ENCODE peak calls at places on chromosomes 16 and 17, in six cellular contexts. One of them, this sample, is unnamed.

GRCh38 chr17:40714473-40714872 is 10.9 kb upstream of the KRT24 start:
- DNase-seq in omental fat pad: no peak
- DNase-seq in astrocyte of the cerebellum: no peak
- DNase-seq in cardiac muscle cell: no peak
- DNase-seq in activated B cell treated with CpG ODN at 0.5 μM for 24 hours: no peak
- DNase-seq in progenitor cell of endocrine pancreas: no peak
- DNase-seq in this sample: no peak

GRCh38 chr17:81200695-81201580 is 21.8 kb downstream of the CEP131 start:
- DNase-seq in omental fat pad: no peak
- DNase-seq in astrocyte of the cerebellum: peak; percentile 41
- DNase-seq in cardiac muscle cell: peak; percentile 81
- DNase-seq in activated B cell treated with CpG ODN at 0.5 μM for 24 hours: no peak
- DNase-seq in progenitor cell of endocrine pancreas: no peak
- DNase-seq in this sample: no peak

GRCh38 chr17:54007855-54008254 is 185.1 kb downstream of the KIF2B start:
- DNase-seq in omental fat pad: no peak
- DNase-seq in astrocyte of the cerebellum: no peak
- DNase-seq in cardiac muscle cell: no peak
- DNase-seq in activated B cell treated with CpG ODN at 0.5 μM for 24 hours: no peak
- DNase-seq in progenitor cell of endocrine pancreas: no peak
- DNase-seq in this sample: no peak

GRCh38 chr17:44968225-44969143 is at the start of gene C1QL1:
- DNase-seq in omental fat pad: peak; percentile 68
- DNase-seq in astrocyte of the cerebellum: peak; percentile 56
- DNase-seq in cardiac muscle cell: peak; percentile 95
- DNase-seq in activated B cell treated with CpG ODN at 0.5 μM for 24 hours: peak; percentile 82
- DNase-seq in progenitor cell of endocrine pancreas: peak; percentile 90
- DNase-seq in this sample: peak; percentile 87

GRCh38 chr16:80693553-80693952 is 110.8 kb downstream of the CDYL2 start:
- DNase-seq in omental fat pad: no peak
- DNase-seq in astrocyte of the cerebellum: no peak
- DNase-seq in cardiac muscle cell: no peak
- DNase-seq in activated B cell treated with CpG ODN at 0.5 μM for 24 hours: no peak
- DNase-seq in progenitor cell of endocrine pancreas: no peak
- DNase-seq in this sample: no peak

GRCh38 chr16:8704098-8704497 is 29.7 kb downstream of the ABAT start:
- DNase-seq in omental fat pad: no peak
- DNase-seq in astrocyte of the cerebellum: no peak
- DNase-seq in cardiac muscle cell: no peak
- DNase-seq in activated B cell treated with CpG ODN at 0.5 μM for 24 hours: no peak
- DNase-seq in progenitor cell of endocrine pancreas: no peak
- DNase-seq in this sample: no peak

GRCh38 chr16:84278968-84279367 is 15.7 kb upstream of the WFDC1 start:
- DNase-seq in omental fat pad: no peak
- DNase-seq in astrocyte of the cerebellum: no peak
- DNase-seq in cardiac muscle cell: no peak
- DNase-seq in activated B cell treated with CpG ODN at 0.5 μM for 24 hours: no peak
- DNase-seq in progenitor cell of endocrine pancreas: no peak
- DNase-seq in this sample: no peak

GRCh38 chr17:27633312-27634025 is 2.5 kb downstream of the LGALS9 start:
- DNase-seq in omental fat pad: no peak
- DNase-seq in astrocyte of the cerebellum: no peak
- DNase-seq in cardiac muscle cell: peak; percentile 17
- DNase-seq in activated B cell treated with CpG ODN at 0.5 μM for 24 hours: no peak
- DNase-seq in progenitor cell of endocrine pancreas: no peak
- DNase-seq in this sample: no peak

GRCh38 chr16:7313170-7313569 is 19.5 kb upstream of the RBFOX1 start:
- DNase-seq in omental fat pad: no peak
- DNase-seq in astrocyte of the cerebellum: no peak
- DNase-seq in cardiac muscle cell: no peak
- DNase-seq in activated B cell treated with CpG ODN at 0.5 μM for 24 hours: no peak
- DNase-seq in progenitor cell of endocrine pancreas: no peak
- DNase-seq in this sample: no peak

GRCh38 chr17:78592991-78593329 is 15.8 kb upstream of the DNAH17 start:
- DNase-seq in omental fat pad: no peak
- DNase-seq in astrocyte of the cerebellum: no peak
- DNase-seq in cardiac muscle cell: no peak
- DNase-seq in activated B cell treated with CpG ODN at 0.5 μM for 24 hours: no peak
- DNase-seq in progenitor cell of endocrine pancreas: no peak
- DNase-seq in this sample: no peak

GRCh38 chr17:1565860-1566259 is 3.3 kb upstream of the PITPNA start:
- DNase-seq in omental fat pad: no peak
- DNase-seq in astrocyte of the cerebellum: no peak
- DNase-seq in cardiac muscle cell: no peak
- DNase-seq in activated B cell treated with CpG ODN at 0.5 μM for 24 hours: no peak
- DNase-seq in progenitor cell of endocrine pancreas: no peak
- DNase-seq in this sample: no peak

GRCh38 chr17:37488009-37488604 is 1.6 kb upstream of the DUSP14 start:
- DNase-seq in omental fat pad: no peak
- DNase-seq in astrocyte of the cerebellum: peak; percentile 87
- DNase-seq in cardiac muscle cell: peak; percentile 94
- DNase-seq in activated B cell treated with CpG ODN at 0.5 μM for 24 hours: no peak
- DNase-seq in progenitor cell of endocrine pancreas: no peak
- DNase-seq in this sample: no peak

GRCh38 chr17:27603446-27603820 is 27.6 kb upstream of the LGALS9 start:
- DNase-seq in omental fat pad: no peak
- DNase-seq in astrocyte of the cerebellum: no peak
- DNase-seq in cardiac muscle cell: no peak
- DNase-seq in activated B cell treated with CpG ODN at 0.5 μM for 24 hours: no peak
- DNase-seq in progenitor cell of endocrine pancreas: no peak
- DNase-seq in this sample: no peak

GRCh38 chr17:37787055-37787720 is 42.3 kb upstream of the HNF1B start:
- DNase-seq in omental fat pad: no peak
- DNase-seq in astrocyte of the cerebellum: peak; percentile 32
- DNase-seq in cardiac muscle cell: peak; percentile 33
- DNase-seq in activated B cell treated with CpG ODN at 0.5 μM for 24 hours: no peak
- DNase-seq in progenitor cell of endocrine pancreas: no peak
- DNase-seq in this sample: no peak

GRCh38 chr17:61076649-61077048 is 323.0 kb upstream of the TBX2 start:
- DNase-seq in omental fat pad: no peak
- DNase-seq in astrocyte of the cerebellum: peak; percentile 29
- DNase-seq in cardiac muscle cell: no peak
- DNase-seq in activated B cell treated with CpG ODN at 0.5 μM for 24 hours: no peak
- DNase-seq in progenitor cell of endocrine pancreas: no peak
- DNase-seq in this sample: no peak

GRCh38 chr17:60305141-60305540 is 86.8 kb downstream of the USP32 start:
- DNase-seq in omental fat pad: no peak
- DNase-seq in astrocyte of the cerebellum: no peak
- DNase-seq in cardiac muscle cell: peak; percentile 16
- DNase-seq in activated B cell treated with CpG ODN at 0.5 μM for 24 hours: no peak
- DNase-seq in progenitor cell of endocrine pancreas: no peak
- DNase-seq in this sample: no peak

GRCh38 chr17:40980594-40980993 is 3.5 kb downstream of the KRT40 start:
- DNase-seq in omental fat pad: no peak
- DNase-seq in astrocyte of the cerebellum: peak; percentile 12
- DNase-seq in cardiac muscle cell: peak; percentile 11
- DNase-seq in activated B cell treated with CpG ODN at 0.5 μM for 24 hours: no peak
- DNase-seq in progenitor cell of endocrine pancreas: no peak
- DNase-seq in this sample: no peak

GRCh38 chr17:75723201-75723930 is 2.1 kb downstream of the ITGB4 start:
- DNase-seq in omental fat pad: no peak
- DNase-seq in astrocyte of the cerebellum: no peak
- DNase-seq in cardiac muscle cell: no peak
- DNase-seq in activated B cell treated with CpG ODN at 0.5 μM for 24 hours: no peak
- DNase-seq in progenitor cell of endocrine pancreas: no peak
- DNase-seq in this sample: no peak

GRCh38 chr16:67780847-67781547 is 25.4 kb downstream of the RANBP10 start:
- DNase-seq in omental fat pad: no peak
- DNase-seq in astrocyte of the cerebellum: no peak
- DNase-seq in cardiac muscle cell: no peak
- DNase-seq in activated B cell treated with CpG ODN at 0.5 μM for 24 hours: no peak
- DNase-seq in progenitor cell of endocrine pancreas: no peak
- DNase-seq in this sample: no peak

GRCh38 chr16:28549301-28549899 is 4.3 kb upstream of the SGF29 start:
- DNase-seq in omental fat pad: no peak
- DNase-seq in astrocyte of the cerebellum: no peak
- DNase-seq in cardiac muscle cell: peak; percentile 68
- DNase-seq in activated B cell treated with CpG ODN at 0.5 μM for 24 hours: no peak
- DNase-seq in progenitor cell of endocrine pancreas: no peak
- DNase-seq in this sample: no peak

GRCh38 chr17:80725532-80725931 is 180.9 kb downstream of the RPTOR start:
- DNase-seq in omental fat pad: no peak
- DNase-seq in astrocyte of the cerebellum: no peak
- DNase-seq in cardiac muscle cell: peak; percentile 9
- DNase-seq in activated B cell treated with CpG ODN at 0.5 μM for 24 hours: no peak
- DNase-seq in progenitor cell of endocrine pancreas: no peak
- DNase-seq in this sample: no peak

GRCh38 chr17:38864636-38865398 is 5.0 kb upstream of the LASP1 start:
- DNase-seq in omental fat pad: no peak
- DNase-seq in astrocyte of the cerebellum: no peak
- DNase-seq in cardiac muscle cell: peak; percentile 67
- DNase-seq in activated B cell treated with CpG ODN at 0.5 μM for 24 hours: no peak
- DNase-seq in progenitor cell of endocrine pancreas: no peak
- DNase-seq in this sample: no peak

GRCh38 chr16:66491716-66492064 is 58.2 kb downstream of the TK2 start:
- DNase-seq in omental fat pad: no peak
- DNase-seq in astrocyte of the cerebellum: no peak
- DNase-seq in cardiac muscle cell: no peak
- DNase-seq in activated B cell treated with CpG ODN at 0.5 μM for 24 hours: no peak
- DNase-seq in progenitor cell of endocrine pancreas: no peak
- DNase-seq in this sample: no peak

GRCh38 chr16:66489385-66489784 is 60.5 kb downstream of the TK2 start:
- DNase-seq in omental fat pad: no peak
- DNase-seq in astrocyte of the cerebellum: no peak
- DNase-seq in cardiac muscle cell: no peak
- DNase-seq in activated B cell treated with CpG ODN at 0.5 μM for 24 hours: no peak
- DNase-seq in progenitor cell of endocrine pancreas: no peak
- DNase-seq in this sample: no peak

GRCh38 chr16:66490774-66491715 is 58.9 kb downstream of the TK2 start:
- DNase-seq in omental fat pad: no peak
- DNase-seq in astrocyte of the cerebellum: no peak
- DNase-seq in cardiac muscle cell: no peak
- DNase-seq in activated B cell treated with CpG ODN at 0.5 μM for 24 hours: peak; percentile 13
- DNase-seq in progenitor cell of endocrine pancreas: no peak
- DNase-seq in this sample: no peak

GRCh38 chr16:66487580-66488235 is 60.6 kb downstream of the BEAN1 start:
- DNase-seq in omental fat pad: no peak
- DNase-seq in astrocyte of the cerebellum: no peak
- DNase-seq in cardiac muscle cell: no peak
- DNase-seq in activated B cell treated with CpG ODN at 0.5 μM for 24 hours: no peak
- DNase-seq in progenitor cell of endocrine pancreas: no peak
- DNase-seq in this sample: peak; percentile 33

GRCh38 chr16:66489818-66490217 is 60.1 kb downstream of the TK2 start:
- DNase-seq in omental fat pad: no peak
- DNase-seq in astrocyte of the cerebellum: no peak
- DNase-seq in cardiac muscle cell: no peak
- DNase-seq in activated B cell treated with CpG ODN at 0.5 μM for 24 hours: peak; percentile 4
- DNase-seq in progenitor cell of endocrine pancreas: no peak
- DNase-seq in this sample: no peak
- TF ChIP-seq CTCF in omental fat pad: no peak
- TF ChIP-seq CTCF in astrocyte of the cerebellum: no peak
- TF ChIP-seq CTCF in cardiac muscle cell: no peak
- TF ChIP-seq CTCF in activated B cell treated with CpG ODN at 0.5 μM for 24 hours: no peak
- TF ChIP-seq CTCF in progenitor cell of endocrine pancreas: no peak
- TF ChIP-seq CTCF in this sample: no peak

GRCh38 chr17:34318474-34318873 is 761 bp upstream of the CCL8 start:
- DNase-seq in omental fat pad: no peak
- DNase-seq in astrocyte of the cerebellum: no peak
- DNase-seq in cardiac muscle cell: no peak
- DNase-seq in activated B cell treated with CpG ODN at 0.5 μM for 24 hours: no peak
- DNase-seq in progenitor cell of endocrine pancreas: no peak
- DNase-seq in this sample: no peak
- TF ChIP-seq CTCF in omental fat pad: no peak
- TF ChIP-seq CTCF in astrocyte of the cerebellum: no peak
- TF ChIP-seq CTCF in cardiac muscle cell: peak; percentile 17
- TF ChIP-seq CTCF in activated B cell treated with CpG ODN at 0.5 μM for 24 hours: no peak
- TF ChIP-seq CTCF in progenitor cell of endocrine pancreas: no peak
- TF ChIP-seq CTCF in this sample: no peak

GRCh38 chr16:30660424-30661251 is 2.4 kb downstream of the FBRS start:
- DNase-seq in omental fat pad: no peak
- DNase-seq in astrocyte of the cerebellum: no peak
- DNase-seq in cardiac muscle cell: no peak
- DNase-seq in activated B cell treated with CpG ODN at 0.5 μM for 24 hours: peak; percentile 62
- DNase-seq in progenitor cell of endocrine pancreas: no peak
- DNase-seq in this sample: no peak

GRCh38 chr16:30657866-30658730 is at the start of gene FBRS:
- DNase-seq in omental fat pad: peak; percentile 99
- DNase-seq in astrocyte of the cerebellum: peak; percentile 100
- DNase-seq in cardiac muscle cell: peak; percentile 100
- DNase-seq in activated B cell treated with CpG ODN at 0.5 μM for 24 hours: peak; percentile 99
- DNase-seq in progenitor cell of endocrine pancreas: peak; percentile 99
- DNase-seq in this sample: peak; percentile 99

GRCh38 chr16:30659507-30660423 is 1.5 kb downstream of the FBRS start:
- DNase-seq in omental fat pad: no peak
- DNase-seq in astrocyte of the cerebellum: no peak
- DNase-seq in cardiac muscle cell: no peak
- DNase-seq in activated B cell treated with CpG ODN at 0.5 μM for 24 hours: peak; percentile 46
- DNase-seq in progenitor cell of endocrine pancreas: no peak
- DNase-seq in this sample: peak; percentile 61

GRCh38 chr16:30656974-30657865 is 1.0 kb upstream of the FBRS start:
- DNase-seq in omental fat pad: no peak
- DNase-seq in astrocyte of the cerebellum: no peak
- DNase-seq in cardiac muscle cell: no peak
- DNase-seq in activated B cell treated with CpG ODN at 0.5 μM for 24 hours: no peak
- DNase-seq in progenitor cell of endocrine pancreas: no peak
- DNase-seq in this sample: no peak

GRCh38 chr16:30658731-30659506 is 688 bp downstream of the FBRS start:
- DNase-seq in omental fat pad: peak; percentile 82
- DNase-seq in astrocyte of the cerebellum: peak; percentile 93
- DNase-seq in cardiac muscle cell: peak; percentile 99
- DNase-seq in activated B cell treated with CpG ODN at 0.5 μM for 24 hours: peak; percentile 76
- DNase-seq in progenitor cell of endocrine pancreas: peak; percentile 62
- DNase-seq in this sample: peak; percentile 43
- TF ChIP-seq CTCF in omental fat pad: no peak
- TF ChIP-seq CTCF in astrocyte of the cerebellum: no peak
- TF ChIP-seq CTCF in cardiac muscle cell: peak; percentile 16
- TF ChIP-seq CTCF in activated B cell treated with CpG ODN at 0.5 μM for 24 hours: no peak
- TF ChIP-seq CTCF in progenitor cell of endocrine pancreas: no peak
- TF ChIP-seq CTCF in this sample: no peak

DNA sequence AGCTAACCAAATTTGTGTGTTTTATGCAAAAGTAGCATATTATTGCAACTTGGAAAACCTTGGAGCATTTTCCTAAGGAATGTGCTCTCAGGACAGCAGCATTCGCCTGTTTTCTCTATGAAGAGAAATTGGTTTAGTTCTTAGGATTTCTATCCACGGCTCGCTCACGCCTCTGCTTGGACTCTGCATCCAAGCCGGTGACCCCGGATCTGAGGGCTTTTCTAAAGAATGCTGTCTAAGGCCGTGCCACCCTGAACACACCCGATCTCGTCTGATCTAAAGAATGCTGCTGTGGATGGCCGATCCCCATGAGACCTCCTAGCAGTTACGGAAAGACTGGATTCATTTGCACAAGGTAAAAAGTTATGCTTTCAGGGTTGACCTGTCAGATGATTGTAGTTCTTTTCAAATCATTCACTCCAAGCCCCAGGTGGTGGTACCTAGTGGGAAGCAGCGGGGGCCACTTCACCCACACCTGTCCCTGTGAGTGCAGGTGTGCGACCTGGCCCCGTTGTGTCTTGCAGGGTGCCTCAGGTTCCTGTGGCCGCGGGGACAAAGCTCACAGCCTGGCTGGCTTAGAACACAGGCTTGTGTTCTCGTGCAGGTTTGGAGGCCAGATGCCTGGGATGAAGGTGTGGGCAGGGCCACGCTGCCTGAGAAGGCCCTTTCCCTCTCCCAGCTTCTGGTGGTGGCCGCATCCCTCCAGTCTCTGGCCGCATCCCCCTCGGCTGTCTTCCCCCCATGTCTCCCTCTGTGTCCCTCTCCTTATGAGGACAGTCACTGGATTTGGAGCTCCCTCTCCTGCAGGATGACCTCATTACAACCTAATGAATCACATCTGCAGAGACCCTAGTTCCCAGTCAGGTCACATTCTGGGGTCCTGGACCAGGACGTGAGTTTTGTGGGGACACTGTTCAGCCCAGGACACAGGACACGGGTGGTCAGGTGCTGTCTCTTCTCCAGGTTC is 71.1 kb downstream of the BANP start:
- DNase-seq in omental fat pad: no peak
- DNase-seq in astrocyte of the cerebellum: no peak
- DNase-seq in cardiac muscle cell: no peak
- DNase-seq in activated B cell treated with CpG ODN at 0.5 μM for 24 hours: no peak
- DNase-seq in progenitor cell of endocrine pancreas: no peak
- DNase-seq in this sample: no peak
- TF ChIP-seq CTCF in omental fat pad: no peak
- TF ChIP-seq CTCF in astrocyte of the cerebellum: no peak
- TF ChIP-seq CTCF in cardiac muscle cell: no peak
- TF ChIP-seq CTCF in activated B cell treated with CpG ODN at 0.5 μM for 24 hours: no peak
- TF ChIP-seq CTCF in progenitor cell of endocrine pancreas: no peak
- TF ChIP-seq CTCF in this sample: no peak